ENCODE peak calls at places on chromosomes 3 and 15, in ten cellular contexts. J, D, U, M, B, S, H, Q, T and I are unnamed samples.

GRCh38 chr3:46629571-46630517 is 17.5 kb downstream of the FAM240A start:
- DNase-seq in J (peak), D (no peak), U (peak), M (peak), B (peak), S (peak), H (peak), Q (peak), T (peak), I (peak)

GRCh38 chr15:99955181-99955525 is 221.9 kb upstream of the LYSMD4 start:
- DNase-seq in J (no peak), D (peak), U (no peak), M (no peak), B (no peak), S (no peak), H (no peak), Q (no peak), T (no peak), I (no peak)

GRCh38 chr3:182618981-182619591 is 174.2 kb upstream of the ATP11B start:
- DNase-seq in J (no peak), D (no peak), U (peak), M (no peak), B (no peak), S (no peak), H (peak), Q (peak), T (peak), I (peak)

GRCh38 chr15:64982472-64982871 is 7.2 kb downstream of the SPG21 start:
- DNase-seq in J (no peak), D (no peak), U (no peak), M (no peak), B (no peak), S (no peak), H (no peak), Q (peak), T (peak), I (no peak)

GRCh38 chr3:123349566-123350450 is 99.1 kb downstream of the ADCY5 start:
- DNase-seq in J (peak), D (peak), U (no peak), M (no peak), B (no peak), S (peak), H (no peak), Q (no peak), T (no peak), I (no peak)

GRCh38 chr15:81000626-81001179 is at the start of gene TLNRD1:
- DNase-seq in J (peak), D (peak), U (peak), M (peak), B (peak), S (peak), H (peak), Q (peak), T (peak), I (peak)

GRCh38 chr3:12568747-12569146 is 11.9 kb downstream of the MKRN2 start:
- DNase-seq in J (no peak), D (no peak), U (no peak), M (no peak), B (no peak), S (no peak), H (no peak), Q (no peak), T (no peak), I (no peak)

GRCh38 chr3:124383051-124383450 is 347.2 kb upstream of the UMPS start:
- DNase-seq in J (no peak), D (no peak), U (peak), M (no peak), B (no peak), S (no peak), H (no peak), Q (no peak), T (no peak), I (no peak)

GRCh38 chr3:175983369-175983768 is 1124.2 kb downstream of the NAALADL2 start:
- DNase-seq in J (no peak), D (no peak), U (no peak), M (no peak), B (no peak), S (no peak), H (no peak), Q (peak), T (no peak), I (peak)

GRCh38 chr3:12415014-12415653 is 69.1 kb upstream of the TSEN2 start:
- DNase-seq in J (no peak), D (no peak), U (no peak), M (no peak), B (no peak), S (no peak), H (no peak), Q (no peak), T (no peak), I (no peak)

GRCh38 chr15:67091966-67092677 is 26.7 kb downstream of the SMAD3 start:
- DNase-seq in J (no peak), D (no peak), U (no peak), M (no peak), B (no peak), S (no peak), H (no peak), Q (no peak), T (no peak), I (no peak)

GRCh38 chr15:39232512-39232911 is 348.4 kb upstream of the THBS1 start:
- DNase-seq in J (no peak), D (no peak), U (peak), M (no peak), B (peak), S (no peak), H (peak), Q (peak), T (peak), I (peak)

GRCh38 chr15:59294961-59295741 is 77.5 kb downstream of the MYO1E start:
- DNase-seq in J (no peak), D (no peak), U (peak), M (no peak), B (peak), S (no peak), H (peak), Q (peak), T (peak), I (peak)

GRCh38 chr3:21195203-21195602 is 555.8 kb downstream of the ZNF385D start:
- DNase-seq in J (no peak), D (no peak), U (no peak), M (no peak), B (no peak), S (no peak), H (no peak), Q (no peak), T (no peak), I (no peak)

GRCh38 chr3:102529452-102529851 is 94.6 kb downstream of the ZPLD1 start:
- DNase-seq in J (no peak), D (no peak), U (peak), M (peak), B (peak), S (peak), H (peak), Q (peak), T (peak), I (peak)

GRCh38 chr15:36347272-36347864 is 232.1 kb upstream of the CDIN1 start:
- DNase-seq in J (no peak), D (no peak), U (no peak), M (no peak), B (no peak), S (no peak), H (no peak), Q (no peak), T (no peak), I (no peak)

GRCh38 chr15:68592548-68592947 is 13.8 kb downstream of the CORO2B start:
- DNase-seq in J (no peak), D (no peak), U (no peak), M (no peak), B (no peak), S (no peak), H (no peak), Q (no peak), T (no peak), I (no peak)

GRCh38 chr3:193515884-193516438 is 38.7 kb downstream of the ATP13A4 start:
- DNase-seq in J (no peak), D (no peak), U (no peak), M (no peak), B (no peak), S (no peak), H (no peak), Q (no peak), T (no peak), I (no peak)

GRCh38 chr3:31532587-31533168 is at the start of gene STT3B:
- DNase-seq in J (peak), D (no peak), U (peak), M (peak), B (peak), S (no peak), H (peak), Q (peak), T (peak), I (peak)

GRCh38 chr15:63490345-63491034 is 13.9 kb upstream of the USP3 start:
- DNase-seq in J (no peak), D (no peak), U (no peak), M (no peak), B (no peak), S (no peak), H (no peak), Q (no peak), T (no peak), I (no peak)

GRCh38 chr3:188721312-188721711 is 450.5 kb upstream of the TPRG1 start:
- DNase-seq in J (no peak), D (no peak), U (no peak), M (no peak), B (no peak), S (no peak), H (no peak), Q (no peak), T (no peak), I (no peak)

GRCh38 chr15:89662893-89663673 is 7.8 kb upstream of the KIF7 start:
- DNase-seq in J (no peak), D (peak), U (peak), M (no peak), B (peak), S (peak), H (peak), Q (peak), T (peak), I (peak)
- H3K4me3 ChIP-seq in J (no peak), D (peak), U (peak), M (no peak), B (no peak), S (no peak), H (peak), Q (no peak), T (peak), I (peak)

DNA sequence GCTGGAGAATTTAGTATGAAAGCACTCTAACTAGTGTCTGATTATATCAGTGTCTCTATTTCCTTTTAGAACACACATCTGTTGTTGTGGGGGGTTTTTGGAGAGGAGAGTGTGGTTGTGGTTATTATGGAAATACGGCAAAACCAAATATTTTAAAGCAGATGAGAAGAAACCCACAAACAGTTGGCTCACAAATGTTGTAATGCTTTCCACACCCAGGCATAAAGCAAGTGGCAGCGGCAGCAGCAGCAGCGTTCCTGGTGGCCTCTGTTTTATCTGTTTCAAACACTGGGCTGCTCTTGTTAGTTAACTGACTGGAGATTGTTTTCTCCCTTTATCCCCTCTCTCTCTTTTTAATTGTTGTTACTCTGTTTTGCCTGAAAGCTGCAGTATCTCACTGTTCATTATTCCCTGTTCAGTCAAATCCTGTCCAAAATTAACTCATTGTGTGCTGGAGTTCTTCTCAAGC is 1045.5 kb upstream of the NR2F2 start:
- DNase-seq in J (no peak), D (no peak), U (no peak), M (no peak), B (peak), S (peak), H (peak), Q (peak), T (peak), I (peak)
- H3K4me3 ChIP-seq in J (no peak), D (peak), U (no peak), M (no peak), B (no peak), S (no peak), H (no peak), Q (no peak), T (peak), I (no peak)

GRCh38 chr3:61626484-61626883 is 65.1 kb downstream of the PTPRG start:
- DNase-seq in J (no peak), D (no peak), U (no peak), M (no peak), B (no peak), S (no peak), H (no peak), Q (no peak), T (no peak), I (no peak)
- H3K4me3 ChIP-seq in J (no peak), D (no peak), U (no peak), M (no peak), B (no peak), S (no peak), H (no peak), Q (no peak), T (no peak), I (no peak)

GRCh38 chr3:57586778-57587177 is 10.4 kb downstream of the ARF4 start:
- DNase-seq in J (no peak), D (no peak), U (no peak), M (no peak), B (no peak), S (no peak), H (no peak), Q (no peak), T (no peak), I (no peak)
- H3K4me3 ChIP-seq in J (no peak), D (no peak), U (no peak), M (no peak), B (no peak), S (no peak), H (no peak), Q (no peak), T (no peak), I (no peak)

DNA sequence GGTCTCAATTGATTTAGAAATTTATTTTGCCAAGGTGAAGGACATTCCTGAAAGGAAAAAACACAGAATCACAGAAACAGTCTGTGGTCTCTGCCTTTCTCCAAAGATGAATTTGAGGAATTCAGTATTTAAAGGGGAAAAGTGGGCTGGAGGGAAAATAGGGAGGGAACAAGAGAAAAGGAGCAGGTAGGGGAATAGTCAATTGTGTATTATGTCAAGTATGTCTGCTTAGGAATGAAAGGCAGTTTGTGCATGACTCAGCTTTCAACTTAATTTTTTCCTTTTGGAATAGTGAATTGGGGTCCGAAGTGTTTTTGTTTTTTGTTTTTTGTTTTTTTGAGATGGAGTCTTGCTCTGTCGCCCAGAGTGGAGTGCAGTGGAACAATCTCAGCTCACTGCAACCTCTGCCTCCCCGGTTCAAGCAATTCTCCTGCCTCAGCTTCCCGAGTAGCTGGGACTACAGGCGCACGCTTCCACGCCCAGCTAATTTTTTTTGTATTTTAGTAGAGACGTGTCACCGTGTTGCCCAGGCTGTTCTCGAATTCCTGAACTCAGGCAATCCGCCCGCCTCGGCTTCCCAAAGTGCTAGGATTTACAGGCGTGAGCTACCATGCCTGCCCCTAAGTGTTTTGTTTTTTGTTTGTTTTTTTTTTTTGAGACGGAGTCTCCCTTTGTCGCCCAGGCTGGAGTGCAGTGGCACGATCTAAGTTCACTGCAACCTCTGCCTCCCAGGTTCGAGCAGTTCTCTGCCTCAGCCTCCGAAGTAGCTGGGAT is 74.1 kb upstream of the MAP4 start:
- DNase-seq in J (no peak), D (no peak), U (no peak), M (no peak), B (no peak), S (no peak), H (no peak), Q (no peak), T (no peak), I (no peak)
- H3K4me3 ChIP-seq in J (no peak), D (no peak), U (no peak), M (peak), B (no peak), S (no peak), H (no peak), Q (no peak), T (no peak), I (no peak)

DNA sequence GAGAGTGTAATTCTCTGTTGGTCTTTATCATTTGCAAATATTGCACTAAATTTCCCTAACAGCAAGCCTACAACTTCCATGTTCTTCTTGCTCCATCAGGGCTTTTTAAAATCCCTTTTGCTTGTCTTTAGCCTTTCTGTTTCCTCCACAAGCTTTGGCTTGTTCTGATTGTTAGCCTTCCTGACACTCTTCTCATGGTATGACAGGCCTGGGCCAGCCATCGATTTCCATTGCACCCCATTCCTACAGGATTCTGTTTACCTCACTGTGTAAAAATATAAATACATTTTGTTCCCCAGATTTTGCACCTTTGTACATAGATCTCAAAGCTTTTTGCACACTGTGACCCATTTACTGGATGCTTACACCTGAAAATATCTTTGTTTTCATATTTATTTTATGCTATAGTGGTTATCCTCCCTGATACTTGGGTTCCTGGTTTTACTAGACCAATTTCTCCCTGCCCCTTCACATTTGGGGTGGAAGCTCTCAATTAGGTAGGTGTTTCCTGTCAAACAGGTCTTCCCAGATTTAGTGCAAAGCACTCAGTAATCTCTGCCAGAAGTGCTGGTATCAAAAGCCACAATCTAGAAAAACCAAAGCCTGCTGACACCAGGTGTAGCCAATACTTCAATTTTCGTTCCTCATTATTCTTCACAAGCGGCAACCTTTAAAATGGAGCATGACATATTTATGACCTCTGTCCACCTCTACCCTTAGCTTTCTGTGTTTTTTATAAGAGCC is 57.9 kb upstream of the PPP2R3A start:
- DNase-seq in J (no peak), D (no peak), U (peak), M (no peak), B (no peak), S (no peak), H (no peak), Q (no peak), T (no peak), I (no peak)
- H3K4me3 ChIP-seq in J (no peak), D (no peak), U (no peak), M (no peak), B (no peak), S (no peak), H (no peak), Q (no peak), T (no peak), I (no peak)